ENCODE peak calls at places on chromosomes 5 and 9, in nine cellular contexts. L is neural progenitor cell; A is IMR-90; Z is sigmoid colon; V is CD8-positive, alpha-beta T cell; Y is heart left ventricle; C is tibial nerve; E is upper lobe of right lung; F is body of pancreas. B is an unnamed sample. For H3K4me1, the result is how much of the 10 kb centered on the place peaks cover.

GRCh38 chr9:124297915-124298645 is 40.3 kb downstream of the NEK6 start:
- DNase-seq in L (no peak), A (no peak), Z (no peak), V (no peak), Y (no peak), C (no peak), E (no peak), F (no peak), B (no peak)

GRCh38 chr9:78029601-78030552 is 1.7 kb downstream of the GNAQ start:
- DNase-seq in L (peak), A (peak), Z (peak), V (no peak), Y (no peak), C (no peak), E (no peak), F (no peak), B (peak)

GRCh38 chr5:35198681-35199080 is 31.6 kb downstream of the PRLR start:
- DNase-seq in L (no peak), A (no peak), Z (no peak), V (no peak), Y (no peak), C (no peak), E (no peak), F (no peak), B (no peak)

GRCh38 chr9:113581865-113582697 is 118.6 kb downstream of the RGS3 start:
- DNase-seq in L (no peak), A (peak), Z (peak), V (peak), Y (peak), C (peak), E (peak), F (peak), B (peak)

GRCh38 chr5:131196331-131196730 is 25.6 kb downstream of the LYRM7 start:
- DNase-seq in L (no peak), A (peak), Z (no peak), V (no peak), Y (no peak), C (no peak), E (no peak), F (no peak), B (no peak)

GRCh38 chr9:136052433-136052880 is 42.6 kb downstream of the NACC2 start:
- DNase-seq in L (peak), A (no peak), Z (peak), V (no peak), Y (peak), C (no peak), E (peak), F (peak), B (no peak)

GRCh38 chr5:171137768-171138540 is 171.1 kb upstream of the TLX3 start:
- DNase-seq in L (no peak), A (peak), Z (no peak), V (no peak), Y (no peak), C (no peak), E (no peak), F (no peak), B (no peak)

GRCh38 chr9:88378317-88378716 is 9.9 kb upstream of the SPIN1 start:
- DNase-seq in L (no peak), A (peak), Z (no peak), V (no peak), Y (no peak), C (no peak), E (no peak), F (no peak), B (no peak)

GRCh38 chr5:1502737-1503120 is 21.0 kb downstream of the LPCAT1 start:
- DNase-seq in L (no peak), A (no peak), Z (no peak), V (no peak), Y (no peak), C (no peak), E (no peak), F (no peak), B (no peak)

GRCh38 chr5:1502046-1502736 is 21.6 kb downstream of the LPCAT1 start:
- DNase-seq in L (no peak), A (no peak), Z (no peak), V (peak), Y (peak), C (no peak), E (peak), F (no peak), B (no peak)

GRCh38 chr5:1504617-1505016 is 19.1 kb downstream of the LPCAT1 start:
- DNase-seq in L (no peak), A (no peak), Z (no peak), V (no peak), Y (no peak), C (no peak), E (no peak), F (no peak), B (no peak)

GRCh38 chr5:1504244-1504595 is 19.5 kb downstream of the LPCAT1 start:
- DNase-seq in L (no peak), A (no peak), Z (no peak), V (no peak), Y (no peak), C (no peak), E (no peak), F (no peak), B (no peak)

DNA sequence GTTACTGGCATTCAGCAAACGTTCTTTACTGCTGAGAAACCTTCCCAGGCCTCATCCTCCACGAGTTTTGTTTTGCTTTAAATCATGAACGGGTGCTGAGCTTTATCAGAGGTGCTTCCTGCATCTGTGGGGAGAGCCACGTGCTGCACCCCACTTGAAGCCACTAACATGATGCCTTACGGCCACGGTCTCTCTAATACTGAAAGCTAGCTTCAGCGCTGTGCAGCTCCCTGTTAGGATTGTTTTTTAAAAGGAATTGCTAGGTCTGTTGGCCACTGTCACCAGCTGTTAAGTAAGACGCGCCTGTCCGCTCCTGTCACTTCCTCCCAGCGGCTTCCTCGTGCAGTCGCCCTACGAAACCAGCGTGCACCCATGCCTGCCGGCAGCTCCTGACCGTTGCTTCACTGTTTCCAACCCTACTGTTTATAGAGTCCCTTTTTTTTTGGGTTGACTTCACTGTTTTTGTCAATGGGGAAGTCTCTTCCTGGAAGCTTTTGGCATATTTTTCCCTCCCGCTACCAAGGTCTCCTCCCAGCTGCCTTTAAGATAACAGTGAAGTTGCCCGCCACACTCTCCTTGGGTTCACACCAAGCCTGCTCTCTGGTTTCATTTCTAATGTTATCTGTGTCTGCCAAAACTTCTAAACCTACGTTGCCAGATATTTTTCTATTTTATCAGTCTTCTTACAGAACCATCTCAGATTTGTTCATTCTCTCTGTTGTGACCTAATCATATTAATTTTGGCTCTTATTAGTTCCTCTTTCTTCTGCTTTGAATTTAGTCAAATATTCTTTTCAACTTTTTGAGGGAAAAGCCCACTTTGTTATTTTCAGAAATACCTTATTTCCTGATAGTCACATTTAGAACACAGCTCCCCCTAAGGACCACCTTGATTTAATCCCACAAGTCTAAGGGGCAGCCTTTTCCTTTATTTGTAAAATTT is 20.2 kb downstream of the LPCAT1 start:
- DNase-seq in L (no peak), A (peak), Z (no peak), V (no peak), Y (peak), C (no peak), E (peak), F (no peak), B (no peak)
- TF ChIP-seq CTCF in L (peak), A (no peak), Z (no peak), V (no peak), Y (no peak), C (no peak), E (no peak), F (no peak), B (no peak)

GRCh38 chr9:12774861-12775367 is at the start of gene LURAP1L:
- DNase-seq in L (peak), A (peak), Z (peak), V (no peak), Y (peak), C (no peak), E (no peak), F (peak), B (peak)
- H3K4me3 ChIP-seq in L (peak), A (peak), Z (peak), V (no peak), Y (peak), C (peak), E (peak), F (peak), B (peak)

GRCh38 chr9:112328545-112328944 is 4.9 kb downstream of the PTBP3 start:
- DNase-seq in L (no peak), A (no peak), Z (no peak), V (no peak), Y (no peak), C (no peak), E (no peak), F (no peak), B (no peak)
- H3K4me1 ChIP-seq in L (under half), A (under half), Z (under half), V (under half), Y (under half), C (under half), E (under half), F (under half), B (under half)

DNA sequence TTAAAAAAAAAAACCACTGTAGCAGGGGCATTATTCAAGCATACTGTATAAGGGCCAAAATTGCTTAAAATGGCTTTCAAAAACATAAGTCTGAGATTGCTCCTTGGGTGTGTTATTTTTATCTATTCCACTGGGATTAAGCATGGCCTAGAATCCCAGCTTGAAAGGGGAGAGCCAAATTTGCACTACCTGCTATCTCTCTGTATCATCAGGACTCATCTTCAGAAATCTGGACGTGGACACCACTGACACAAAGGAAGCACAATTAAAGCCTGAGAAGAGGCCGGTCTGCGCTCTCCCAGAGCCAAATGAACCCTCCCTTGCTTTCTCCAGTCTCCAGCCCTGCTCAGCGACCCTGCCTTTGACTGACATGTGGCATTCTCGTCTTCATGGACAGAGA is 151.3 kb downstream of the EBF1 start:
- DNase-seq in L (no peak), A (no peak), Z (no peak), V (no peak), Y (no peak), C (no peak), E (no peak), F (no peak), B (no peak)
- TF ChIP-seq CTCF in L (no peak), A (no peak), Z (no peak), V (no peak), Y (no peak), C (no peak), E (no peak), F (no peak), B (no peak)

DNA sequence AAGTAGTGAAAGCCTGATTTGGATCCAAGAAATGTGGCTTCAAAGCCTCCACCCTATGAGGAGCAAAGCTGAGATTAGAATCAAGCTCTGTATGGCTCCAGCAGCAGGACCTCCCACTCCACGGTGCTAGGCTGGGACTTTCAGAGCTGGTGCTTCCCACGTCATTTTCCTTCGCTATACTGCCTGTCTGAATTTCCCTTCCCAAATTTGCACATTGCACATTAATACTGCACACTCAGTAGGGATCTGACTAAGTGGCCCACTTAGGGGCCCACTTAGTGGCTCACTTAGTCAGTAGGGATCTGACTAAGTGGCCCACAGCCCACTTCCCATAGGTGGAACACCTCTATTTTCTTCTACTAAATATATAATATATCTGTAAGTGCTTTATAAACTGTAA is 14.1 kb upstream of the SPDL1 start:
- DNase-seq in L (no peak), A (no peak), Z (no peak), V (no peak), Y (no peak), C (no peak), E (no peak), F (no peak), B (no peak)
- H3K4me3 ChIP-seq in L (no peak), A (no peak), Z (no peak), V (no peak), Y (no peak), C (no peak), E (no peak), F (no peak), B (no peak)

DNA sequence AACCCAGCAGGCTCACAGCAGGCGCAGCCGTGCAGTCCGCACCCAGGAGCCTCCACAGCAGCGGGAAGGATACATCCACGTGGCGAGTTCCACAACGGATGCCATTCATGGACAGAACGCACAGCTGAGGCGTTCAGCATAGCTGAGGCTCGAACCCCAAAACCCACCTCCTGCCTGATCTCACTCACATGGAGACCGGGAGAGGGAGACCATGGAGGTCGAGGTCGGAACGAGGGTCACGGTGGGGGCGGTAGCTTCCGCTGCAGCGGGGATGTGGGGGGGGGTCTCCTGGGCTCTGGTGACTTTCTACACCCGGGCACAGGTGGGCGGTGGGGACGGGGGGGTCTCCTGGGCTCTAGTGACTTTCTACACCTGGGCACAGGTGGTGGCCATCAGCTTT is 17.5 kb downstream of the TERT start:
- DNase-seq in L (no peak), A (no peak), Z (no peak), V (no peak), Y (no peak), C (no peak), E (no peak), F (no peak), B (no peak)
- H3K4me1 ChIP-seq in L (under half), A (under half), Z (under half), V (under half), Y (under half), C (under half), E (under half), F (under half), B (under half)

DNA sequence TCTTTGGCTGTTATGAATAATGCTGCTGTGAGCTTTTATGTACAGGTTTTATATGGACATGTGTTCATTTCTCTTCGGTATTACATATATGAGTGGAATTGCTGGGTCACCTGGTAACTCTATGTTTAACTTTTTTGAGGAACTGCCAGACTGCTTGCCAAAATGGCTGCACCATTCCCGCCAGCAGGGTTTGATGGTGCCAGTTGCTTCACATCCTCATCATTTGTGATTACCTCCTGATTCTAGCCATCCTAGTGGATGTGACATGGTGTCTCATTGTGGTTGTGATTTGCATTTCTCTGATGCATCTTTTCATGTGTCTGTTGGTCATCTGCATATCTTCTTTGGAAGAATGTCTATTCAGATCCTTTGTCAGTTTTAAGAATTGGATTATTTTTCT is 10.7 kb downstream of the NANS start:
- DNase-seq in L (no peak), A (no peak), Z (no peak), V (no peak), Y (no peak), C (no peak), E (no peak), F (no peak), B (no peak)
- TF ChIP-seq CTCF in L (no peak), A (no peak), Z (no peak), V (no peak), Y (no peak), C (no peak), E (no peak), F (no peak), B (no peak)

B was measured in BE2C.